ENCODE peak calls at places on chromosome 9, in nine cellular contexts. X is GM23338, I is OCI-LY7, N is GM23248, C is neural progenitor cell, H is HCT116, O is hepatocyte, V is SK-N-SH, S is PC-3. D is an unnamed sample.

GRCh38 chr9:133763272-133764183 is 25.4 kb upstream of the SARDH start:
- DNase-seq in X (no peak), I (no peak), N (peak), C (no peak), H (no peak), O (no peak), V (no peak), S (no peak), D (no peak)

GRCh38 chr9:87447547-87448432 is 49.9 kb upstream of the DAPK1 start:
- DNase-seq in X (no peak), I (no peak), N (no peak), C (no peak), H (no peak), O (no peak), V (peak), S (no peak), D (no peak)

GRCh38 chr9:29775491-29775890 is 2202.2 kb upstream of the C9orf72 start:
- DNase-seq in X (no peak), I (no peak), N (no peak), C (no peak), H (no peak), O (no peak), V (no peak), S (no peak), D (no peak)

GRCh38 chr9:68443560-68443959 is 87.1 kb downstream of the PGM5 start:
- DNase-seq in X (no peak), I (no peak), N (no peak), C (no peak), H (no peak), O (no peak), V (no peak), S (no peak), D (no peak)

GRCh38 chr9:136820947-136821332 is 13.2 kb downstream of the RABL6 start:
- DNase-seq in X (peak), I (no peak), N (no peak), C (peak), H (no peak), O (no peak), V (no peak), S (no peak), D (no peak)

GRCh38 chr9:100219347-100219746 is 120.3 kb downstream of the INVS start:
- DNase-seq in X (no peak), I (no peak), N (no peak), C (no peak), H (no peak), O (no peak), V (no peak), S (no peak), D (no peak)

GRCh38 chr9:127898433-127899199 is 787 bp downstream of the ST6GALNAC6 start:
- DNase-seq in X (peak), I (peak), N (peak), C (peak), H (no peak), O (peak), V (peak), S (peak), D (no peak)

GRCh38 chr9:126915846-126916543 is 1.4 kb downstream of the RALGPS1 start:
- DNase-seq in X (no peak), I (no peak), N (no peak), C (no peak), H (no peak), O (peak), V (no peak), S (no peak), D (no peak)

GRCh38 chr9:17832812-17833211 is 253.9 kb downstream of the SH3GL2 start:
- DNase-seq in X (no peak), I (no peak), N (no peak), C (no peak), H (no peak), O (no peak), V (no peak), S (peak), D (no peak)

GRCh38 chr9:565528-565927 is 276.0 kb upstream of the DMRT1 start:
- DNase-seq in X (no peak), I (peak), N (no peak), C (no peak), H (no peak), O (no peak), V (no peak), S (no peak), D (no peak)

GRCh38 chr9:77575785-77576184 is 72.3 kb downstream of the GNA14 start:
- DNase-seq in X (peak), I (peak), N (peak), C (peak), H (no peak), O (peak), V (no peak), S (peak), D (peak)

GRCh38 chr9:112130997-112131396 is 44.1 kb downstream of the SUSD1 start:
- DNase-seq in X (no peak), I (no peak), N (no peak), C (no peak), H (no peak), O (peak), V (no peak), S (no peak), D (no peak)

GRCh38 chr9:37730256-37730655 is 23.3 kb upstream of the TRMT10B start:
- DNase-seq in X (no peak), I (no peak), N (peak), C (no peak), H (no peak), O (no peak), V (no peak), S (peak), D (no peak)

GRCh38 chr9:23088932-23089364 is 642.3 kb downstream of the DMRTA1 start:
- DNase-seq in X (peak), I (peak), N (peak), C (peak), H (no peak), O (peak), V (no peak), S (peak), D (no peak)

GRCh38 chr9:114613087-114613486 is 2.0 kb downstream of the TMEM268 start:
- DNase-seq in X (no peak), I (peak), N (no peak), C (no peak), H (no peak), O (no peak), V (no peak), S (no peak), D (peak)

GRCh38 chr9:99451121-99451606 is 229.1 kb downstream of the SEC61B start:
- DNase-seq in X (no peak), I (no peak), N (no peak), C (peak), H (no peak), O (no peak), V (peak), S (no peak), D (no peak)

GRCh38 chr9:68999393-69000105 is 14.4 kb downstream of the PRKACG start:
- DNase-seq in X (peak), I (peak), N (peak), C (peak), H (peak), O (peak), V (peak), S (peak), D (peak)

GRCh38 chr9:17462869-17463464 is 115.9 kb upstream of the SH3GL2 start:
- DNase-seq in X (peak), I (peak), N (peak), C (peak), H (no peak), O (peak), V (peak), S (peak), D (peak)

GRCh38 chr9:4048441-4048840 is 251.4 kb downstream of the GLIS3 start:
- DNase-seq in X (peak), I (no peak), N (peak), C (peak), H (no peak), O (peak), V (no peak), S (peak), D (peak)

GRCh38 chr9:16074962-16075361 is 522.1 kb downstream of the CCDC171 start:
- DNase-seq in X (no peak), I (no peak), N (peak), C (no peak), H (no peak), O (no peak), V (no peak), S (peak), D (no peak)

GRCh38 chr9:137044042-137044441 is 1.9 kb downstream of the NPDC1 start:
- DNase-seq in X (no peak), I (no peak), N (no peak), C (no peak), H (no peak), O (no peak), V (no peak), S (no peak), D (no peak)

GRCh38 chr9:504921-505821 is 290.5 kb downstream of the DOCK8 start:
- DNase-seq in X (peak), I (peak), N (peak), C (peak), H (no peak), O (peak), V (peak), S (peak), D (no peak)

GRCh38 chr9:111805841-111806241 is 11.1 kb upstream of the SHOC1 start:
- DNase-seq in X (no peak), I (no peak), N (peak), C (no peak), H (peak), O (no peak), V (no peak), S (peak), D (no peak)

GRCh38 chr9:126804198-126804695 is 593 bp upstream of the ZBTB43 start:
- DNase-seq in X (no peak), I (no peak), N (no peak), C (no peak), H (no peak), O (no peak), V (no peak), S (no peak), D (no peak)

GRCh38 chr9:88578486-88579362 is 43.7 kb downstream of the NXNL2 start:
- DNase-seq in X (peak), I (peak), N (peak), C (peak), H (peak), O (peak), V (peak), S (peak), D (peak)

GRCh38 chr9:111582888-111583287 is 16.6 kb downstream of the PTGR1 start:
- DNase-seq in X (no peak), I (no peak), N (peak), C (no peak), H (no peak), O (no peak), V (no peak), S (peak), D (no peak)

GRCh38 chr9:14346826-14347407 is 33.0 kb upstream of the NFIB start:
- DNase-seq in X (peak), I (no peak), N (no peak), C (peak), H (no peak), O (no peak), V (peak), S (no peak), D (no peak)

GRCh38 chr9:35608221-35608620 is 3.2 kb downstream of the TESK1 start:
- DNase-seq in X (no peak), I (no peak), N (no peak), C (no peak), H (no peak), O (no peak), V (no peak), S (no peak), D (no peak)

GRCh38 chr9:35611230-35611797 is 6.3 kb downstream of the TESK1 start:
- DNase-seq in X (peak), I (peak), N (peak), C (peak), H (peak), O (peak), V (peak), S (peak), D (peak)

GRCh38 chr9:35609820-35610163 is 4.7 kb downstream of the TESK1 start:
- DNase-seq in X (no peak), I (no peak), N (no peak), C (no peak), H (no peak), O (no peak), V (no peak), S (no peak), D (no peak)

GRCh38 chr9:35606726-35607125 is 1.7 kb downstream of the TESK1 start:
- DNase-seq in X (no peak), I (no peak), N (no peak), C (no peak), H (no peak), O (no peak), V (no peak), S (no peak), D (no peak)

GRCh38 chr9:35609001-35609819 is 4.1 kb downstream of the TESK1 start:
- DNase-seq in X (no peak), I (no peak), N (no peak), C (no peak), H (no peak), O (no peak), V (no peak), S (no peak), D (no peak)
- H3K27ac ChIP-seq in X (no peak), I (no peak), N (no peak), C (no peak), H (no peak), O (no peak), V (no peak), S (no peak), D (no peak)

GRCh38 chr9:132239518-132239917 is 77.7 kb downstream of the NTNG2 start:
- DNase-seq in X (no peak), I (no peak), N (no peak), C (no peak), H (no peak), O (no peak), V (no peak), S (no peak), D (no peak)
- H3K4me2 ChIP-seq in X (no peak), I (no peak), N (no peak), C (no peak), H (no peak), O (no peak), V (no peak), S (no peak), D (no peak)

GRCh38 chr9:98080346-98080745 is 23.8 kb downstream of the NANS start:
- DNase-seq in X (no peak), I (no peak), N (peak), C (no peak), H (no peak), O (no peak), V (no peak), S (no peak), D (no peak)

GRCh38 chr9:98083059-98083458 is 26.5 kb downstream of the NANS start:
- DNase-seq in X (no peak), I (no peak), N (no peak), C (no peak), H (no peak), O (peak), V (no peak), S (no peak), D (no peak)

GRCh38 chr9:98080780-98081179 is 24.2 kb downstream of the NANS start:
- DNase-seq in X (no peak), I (no peak), N (no peak), C (no peak), H (no peak), O (no peak), V (no peak), S (no peak), D (no peak)

GRCh38 chr9:98083566-98084135 is 27.1 kb downstream of the NANS start:
- DNase-seq in X (no peak), I (no peak), N (no peak), C (no peak), H (no peak), O (no peak), V (no peak), S (no peak), D (no peak)

DNA sequence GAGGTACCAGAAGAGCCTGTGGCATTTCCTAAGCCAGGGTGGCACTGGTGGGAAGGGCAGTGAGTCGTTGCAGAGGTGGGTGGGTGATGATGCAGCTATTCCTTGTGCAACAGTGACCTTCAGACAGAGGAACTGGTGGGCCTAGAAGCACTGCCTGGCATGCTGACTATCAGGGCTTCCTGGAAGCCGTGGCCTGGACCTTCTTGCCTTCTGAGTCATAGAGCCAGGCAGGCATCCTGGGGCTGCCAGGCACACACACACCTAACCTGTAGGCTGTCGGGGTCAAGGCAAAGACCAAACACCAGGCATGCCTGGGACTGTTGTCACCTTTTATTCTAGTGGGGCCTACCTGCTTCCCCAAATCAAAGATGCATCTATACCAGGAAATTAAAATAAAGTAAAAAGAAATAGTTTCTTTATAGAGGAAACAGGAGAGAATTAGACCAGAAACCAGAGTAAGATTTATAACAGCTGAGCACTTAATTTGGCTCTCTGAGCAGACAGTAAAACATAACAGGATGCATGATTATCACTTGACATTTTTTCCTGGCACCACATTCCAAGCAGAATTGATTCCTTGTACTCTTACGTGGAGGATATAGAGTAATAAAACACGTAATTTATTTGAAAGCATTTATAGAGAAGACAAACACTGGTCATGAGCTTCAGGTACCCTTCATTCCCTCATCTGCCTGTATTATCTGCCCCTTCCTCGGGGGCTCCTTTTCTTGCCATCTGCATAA is 25.1 kb downstream of the NANS start:
- DNase-seq in X (no peak), I (no peak), N (peak), C (no peak), H (no peak), O (peak), V (no peak), S (peak), D (no peak)
- TF ChIP-seq EZH2phosphoT487 in X (no peak), I (no peak), N (no peak), C (no peak), H (no peak), O (no peak), V (no peak), S (no peak), D (no peak)

GRCh38 chr9:121269030-121269887 is 1.3 kb downstream of the GSN start:
- DNase-seq in X (peak), I (no peak), N (peak), C (peak), H (no peak), O (peak), V (no peak), S (peak), D (no peak)
- H3K27ac ChIP-seq in X (no peak), I (no peak), N (peak), C (no peak), H (peak), O (peak), V (no peak), S (peak), D (no peak)

GRCh38 chr9:35859995-35860348 is 10.2 kb downstream of the OR13J1 start:
- DNase-seq in X (no peak), I (no peak), N (no peak), C (no peak), H (no peak), O (no peak), V (no peak), S (no peak), D (no peak)

GRCh38 chr9:35856882-35857281 is 13.3 kb downstream of the OR13J1 start:
- DNase-seq in X (no peak), I (no peak), N (no peak), C (no peak), H (no peak), O (peak), V (no peak), S (no peak), D (no peak)

GRCh38 chr9:35856206-35856605 is 14.0 kb downstream of the OR13J1 start:
- DNase-seq in X (no peak), I (no peak), N (no peak), C (no peak), H (no peak), O (no peak), V (no peak), S (no peak), D (no peak)

GRCh38 chr9:35859310-35859994 is 10.7 kb downstream of the OR13J1 start:
- DNase-seq in X (no peak), I (no peak), N (peak), C (no peak), H (no peak), O (no peak), V (peak), S (peak), D (peak)

DNA sequence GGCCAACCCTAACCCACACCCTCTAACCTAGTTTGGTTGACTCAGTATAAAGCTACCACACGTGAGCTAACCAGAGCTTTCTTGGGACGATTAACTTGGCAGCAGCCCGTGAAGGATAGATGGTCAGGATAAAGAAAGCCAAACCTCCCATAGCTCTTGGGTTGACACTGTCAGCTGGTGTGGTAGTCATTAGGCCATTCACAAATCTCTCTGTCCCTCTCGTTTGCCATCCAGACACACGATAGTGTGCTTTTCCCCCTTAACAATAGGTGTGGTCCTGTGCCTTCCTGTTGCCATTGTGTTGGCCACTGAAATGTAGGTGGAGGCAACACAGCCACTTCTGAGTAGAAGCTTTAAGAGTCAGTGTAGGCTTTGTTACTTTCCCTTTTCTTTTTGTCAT is 11.8 kb downstream of the OR13J1 start:
- DNase-seq in X (no peak), I (no peak), N (no peak), C (no peak), H (no peak), O (no peak), V (no peak), S (no peak), D (no peak)
- H3K4me2 ChIP-seq in X (no peak), I (no peak), N (no peak), C (no peak), H (no peak), O (no peak), V (no peak), S (no peak), D (no peak)

GRCh38 chr9:6664204-6664683 is 18.7 kb upstream of the GLDC start:
- DNase-seq in X (no peak), I (no peak), N (no peak), C (no peak), H (no peak), O (no peak), V (no peak), S (no peak), D (no peak)

GRCh38 chr9:6669881-6670280 is 24.4 kb upstream of the GLDC start:
- DNase-seq in X (no peak), I (no peak), N (no peak), C (no peak), H (no peak), O (no peak), V (no peak), S (no peak), D (no peak)

GRCh38 chr9:6667633-6668280 is 22.2 kb upstream of the GLDC start:
- DNase-seq in X (peak), I (peak), N (peak), C (peak), H (no peak), O (peak), V (peak), S (peak), D (peak)

GRCh38 chr9:6671416-6671815 is 25.9 kb upstream of the GLDC start:
- DNase-seq in X (no peak), I (no peak), N (no peak), C (no peak), H (no peak), O (no peak), V (no peak), S (no peak), D (no peak)

DNA sequence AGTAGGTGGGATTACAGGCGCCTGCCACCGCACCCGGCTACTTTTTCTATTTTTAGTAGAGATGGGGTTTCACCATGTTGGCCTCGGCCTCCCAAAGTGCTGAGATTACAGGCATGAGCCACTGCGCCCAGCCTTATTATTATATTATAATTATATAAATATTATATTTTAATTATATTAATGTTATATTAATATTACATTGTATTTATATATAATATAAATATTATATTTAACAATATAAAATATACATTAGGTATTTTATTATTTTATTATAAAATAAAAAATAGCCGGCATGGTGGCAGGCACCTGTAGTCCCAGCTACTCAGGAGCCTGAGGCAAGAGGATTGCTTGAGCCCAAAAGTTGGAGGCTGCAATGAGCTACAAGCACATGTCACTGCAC is 21.6 kb upstream of the GLDC start:
- DNase-seq in X (no peak), I (no peak), N (no peak), C (no peak), H (no peak), O (no peak), V (no peak), S (no peak), D (no peak)
- TF ChIP-seq EZH2phosphoT487 in X (no peak), I (no peak), N (no peak), C (no peak), H (no peak), O (no peak), V (no peak), S (no peak), D (no peak)

GRCh38 chr9:130173462-130173876 is 1.3 kb downstream of the NCS1 start:
- DNase-seq in X (peak), I (no peak), N (peak), C (no peak), H (no peak), O (no peak), V (peak), S (no peak), D (no peak)
- H3K27ac ChIP-seq in X (no peak), I (no peak), N (peak), C (no peak), H (peak), O (no peak), V (peak), S (no peak), D (no peak)

D was measured in MM.1S.